ENCODE peak calls at places on chromosomes 1 and 21, in eight cellular contexts. X, L, E, Z, D, T, K and C are unnamed samples.
A peak's percentile ranks its signal among the peaks of the same experiment; 100 is the strongest.

GRCh38 chr1:227391204-227391603 is 72.9 kb upstream of the CDC42BPA start:
- DNase-seq in X (no peak), L (no peak), E (no peak), Z (no peak), D (no peak), T (no peak), K (no peak), C (no peak)

GRCh38 chr1:21280011-21280471 is 10.2 kb downstream of the ECE1 start:
- DNase-seq in X (no peak), L (no peak), E (no peak), Z (no peak), D (peak; percentile 34), T (no peak), K (no peak), C (no peak)

GRCh38 chr1:154951901-154952657 is 3.8 kb downstream of the PBXIP1 start:
- DNase-seq in X (no peak), L (no peak), E (peak; percentile 78), Z (peak; percentile 49), D (peak; percentile 61), T (no peak), K (no peak), C (no peak)

GRCh38 chr1:19616489-19616888 is 27.6 kb upstream of the NBL1 start:
- DNase-seq in X (no peak), L (no peak), E (no peak), Z (no peak), D (no peak), T (no peak), K (no peak), C (no peak)

GRCh38 chr1:97143236-97143882 is 421.8 kb downstream of the PTBP2 start:
- DNase-seq in X (no peak), L (no peak), E (no peak), Z (no peak), D (no peak), T (no peak), K (no peak), C (no peak)

GRCh38 chr21:45555557-45556301 is 13.5 kb upstream of the SLC19A1 start:
- DNase-seq in X (peak; percentile 88), L (peak; percentile 90), E (peak; percentile 65), Z (peak; percentile 91), D (peak; percentile 97), T (peak; percentile 79), K (peak; percentile 62), C (no peak)

GRCh38 chr1:23995431-23995837 is 15.3 kb upstream of the SRSF10 start:
- DNase-seq in X (no peak), L (no peak), E (no peak), Z (peak; percentile 70), D (no peak), T (no peak), K (peak; percentile 26), C (peak; percentile 67)

GRCh38 chr1:17098440-17099317 is 20.6 kb downstream of the PADI2 start:
- DNase-seq in X (no peak), L (peak; percentile 58), E (no peak), Z (no peak), D (no peak), T (no peak), K (no peak), C (no peak)

GRCh38 chr1:180186831-180187230 is 32.2 kb downstream of the QSOX1 start:
- DNase-seq in X (no peak), L (no peak), E (no peak), Z (no peak), D (no peak), T (no peak), K (no peak), C (no peak)

GRCh38 chr1:84936116-84936810 is 43.3 kb upstream of the LPAR3 start:
- DNase-seq in X (peak; percentile 39), L (no peak), E (no peak), Z (peak; percentile 54), D (no peak), T (no peak), K (peak; percentile 50), C (no peak)

GRCh38 chr21:26801524-26801923 is 43.7 kb downstream of the ADAMTS1 start:
- DNase-seq in X (no peak), L (no peak), E (no peak), Z (no peak), D (no peak), T (no peak), K (peak; percentile 48), C (no peak)

GRCh38 chr1:216095400-216095799 is 327.8 kb downstream of the USH2A start:
- DNase-seq in X (no peak), L (no peak), E (no peak), Z (no peak), D (peak; percentile 15), T (no peak), K (no peak), C (no peak)

GRCh38 chr1:56921486-56921885 is 44.3 kb downstream of the C8B start:
- DNase-seq in X (no peak), L (no peak), E (no peak), Z (no peak), D (no peak), T (no peak), K (no peak), C (no peak)

GRCh38 chr1:39925727-39926342 is 24.1 kb upstream of the MYCL start:
- DNase-seq in X (no peak), L (no peak), E (no peak), Z (no peak), D (no peak), T (no peak), K (no peak), C (no peak)

GRCh38 chr1:167263784-167264464 is 43.2 kb downstream of the POU2F1 start:
- DNase-seq in X (no peak), L (no peak), E (no peak), Z (peak; percentile 21), D (no peak), T (no peak), K (no peak), C (no peak)

GRCh38 chr1:19344372-19344810 is 32.3 kb downstream of the SLC66A1 start:
- DNase-seq in X (no peak), L (peak; percentile 82), E (peak; percentile 36), Z (peak; percentile 42), D (peak; percentile 81), T (peak; percentile 70), K (no peak), C (no peak)

GRCh38 chr1:19091539-19091938 is 118.5 kb downstream of the UBR4 start:
- DNase-seq in X (no peak), L (no peak), E (no peak), Z (no peak), D (no peak), T (no peak), K (no peak), C (no peak)

DNA sequence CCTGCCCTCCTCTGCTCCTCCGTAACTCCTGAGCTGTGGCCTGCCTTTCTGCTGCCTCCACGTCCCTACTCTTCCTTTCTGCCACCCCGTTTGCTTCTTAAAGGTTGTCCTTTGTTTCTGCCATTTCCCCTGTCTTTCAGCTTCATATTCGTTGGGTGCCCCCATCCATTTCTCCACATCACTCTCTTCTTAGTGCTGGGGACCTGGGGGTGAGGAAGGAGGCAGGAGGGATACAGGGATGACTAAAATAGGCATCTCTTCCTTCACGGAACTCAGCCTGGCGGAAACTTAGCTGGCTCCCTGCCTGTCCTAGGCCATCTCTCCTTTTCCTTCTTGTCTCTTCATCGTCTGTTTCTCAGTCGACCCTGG is 67.0 kb upstream of the CD1D start:
- DNase-seq in X (no peak), L (no peak), E (no peak), Z (no peak), D (no peak), T (no peak), K (no peak), C (no peak)
- TF ChIP-seq CTCF in X (no peak), L (no peak), E (no peak), Z (no peak), D (no peak), T (no peak), K (no peak), C (no peak)

GRCh38 chr1:36524359-36525062 is 41.8 kb upstream of the CSF3R start:
- DNase-seq in X (no peak), L (no peak), E (no peak), Z (no peak), D (no peak), T (no peak), K (no peak), C (no peak)
- H3K4me3 ChIP-seq in X (no peak overlapping the region), L (no peak overlapping the region), E (no peak overlapping the region), Z (no peak overlapping the region), D (no peak overlapping the region), T (no peak overlapping the region), K (no peak overlapping the region), C (no peak overlapping the region)

GRCh38 chr1:156749429-156750118 is 1.9 kb downstream of the HDGF start:
- DNase-seq in X (no peak), L (no peak), E (no peak), Z (no peak), D (no peak), T (no peak), K (no peak), C (no peak)
- TF ChIP-seq CTCF in X (no peak), L (no peak), E (peak; percentile 46), Z (no peak), D (no peak), T (no peak), K (no peak), C (no peak)

GRCh38 chr1:66539491-66539890 is 5.5 kb downstream of the SGIP1 start:
- DNase-seq in X (no peak), L (no peak), E (no peak), Z (no peak), D (no peak), T (no peak), K (no peak), C (no peak)

GRCh38 chr1:66540434-66541032 is 6.6 kb downstream of the SGIP1 start:
- DNase-seq in X (no peak), L (no peak), E (no peak), Z (no peak), D (no peak), T (no peak), K (peak; percentile 64), C (no peak)

GRCh38 chr1:66542314-66542713 is 8.4 kb downstream of the SGIP1 start:
- DNase-seq in X (no peak), L (no peak), E (no peak), Z (no peak), D (no peak), T (no peak), K (no peak), C (no peak)

GRCh38 chr1:66546045-66546810 is 12.3 kb downstream of the SGIP1 start:
- DNase-seq in X (no peak), L (no peak), E (no peak), Z (no peak), D (no peak), T (no peak), K (no peak), C (no peak)

DNA sequence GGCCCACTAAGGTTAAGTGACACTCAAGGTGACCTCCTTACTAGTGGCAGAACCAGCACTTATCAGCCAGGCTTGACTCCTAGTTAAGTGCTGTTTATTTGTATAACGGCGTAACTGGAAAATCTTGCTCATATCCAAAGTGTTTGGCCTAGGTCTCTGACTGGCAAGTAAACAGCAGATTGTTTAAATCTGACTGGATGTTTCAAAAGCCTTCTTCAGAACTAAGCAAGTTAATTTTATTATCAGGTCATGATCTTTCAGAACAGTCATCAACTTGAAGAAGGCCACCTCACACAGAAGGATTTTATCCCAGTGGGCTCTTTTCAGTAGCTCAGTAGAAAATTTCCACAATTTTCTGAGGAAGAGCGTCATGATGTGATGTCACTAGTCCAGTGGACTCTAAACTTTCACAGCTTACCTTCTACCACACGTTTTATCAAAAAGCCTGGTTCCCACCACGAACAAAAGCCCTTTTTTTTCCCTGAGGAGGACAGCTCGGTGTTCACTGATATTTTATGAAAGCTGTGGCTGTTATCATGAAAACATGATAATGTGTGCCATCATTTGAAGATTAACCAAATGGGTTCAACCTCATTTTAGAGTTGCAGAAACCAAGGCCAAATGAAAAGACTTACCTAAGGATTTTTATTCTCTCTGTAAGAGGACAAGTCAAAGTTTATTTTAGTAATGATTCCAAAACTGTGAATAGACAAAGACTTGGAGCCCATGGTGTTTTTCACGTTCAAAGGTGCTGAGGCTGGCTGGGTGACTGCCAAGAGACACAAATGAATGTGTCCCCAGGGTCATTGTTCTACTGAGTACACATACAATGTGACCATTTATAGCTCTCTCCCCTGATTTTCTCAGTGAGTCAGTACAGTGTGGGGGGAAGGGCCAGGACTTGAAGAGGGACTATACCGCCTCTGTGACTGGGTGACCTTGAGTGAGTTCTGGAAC is 9.1 kb downstream of the SGIP1 start:
- DNase-seq in X (peak; percentile 91), L (no peak), E (no peak), Z (no peak), D (peak; percentile 65), T (peak; percentile 16), K (peak; percentile 79), C (no peak)
- H3K4me3 ChIP-seq in X (peak overlapping the region; percentile 21), L (no peak overlapping the region), E (no peak overlapping the region), Z (no peak overlapping the region), D (no peak overlapping the region), T (no peak overlapping the region), K (no peak overlapping the region), C (no peak overlapping the region)